ENCODE peak calls at places on chromosome 5, in six cellular contexts. L is IMR-90, Y is upper lobe of left lung, Q is heart left ventricle, P is GM12878, M is A549. C is an unnamed sample.

GRCh38 chr5:180873628-180874520 is 12.8 kb upstream of the ZFP62 start:
- ATAC-seq in Y (peak; percentile 60), Q (peak; percentile 36), L (no peak), M (no peak), P (peak; percentile 84), C (peak; percentile 32)

GRCh38 chr5:180353226-180353962 is at the start of gene GFPT2:
- ATAC-seq in Y (peak; percentile 88), P (peak; percentile 70), L (peak; percentile 93), M (peak; percentile 86), Q (peak; percentile 92), C (peak; percentile 91)

GRCh38 chr5:138874771-138875628 is at the start of gene LRRTM2:
- ATAC-seq in L (peak; percentile 73), Q (no peak), Y (no peak), P (no peak), M (no peak), C (no peak)

GRCh38 chr5:160792732-160793454 is 59.1 kb downstream of the ATP10B start:
- ATAC-seq in Y (peak; percentile 47), Q (no peak), P (no peak), L (no peak), M (no peak), C (no peak)

GRCh38 chr5:2488593-2488992 is 262.9 kb downstream of the IRX2 start:
- ATAC-seq in L (no peak), P (no peak), Y (no peak), M (no peak), Q (no peak), C (no peak)

GRCh38 chr5:32722957-32723356 is 11.8 kb downstream of the NPR3 start:
- ATAC-seq in P (no peak), L (no peak), M (no peak), Q (peak; percentile 84), Y (no peak), C (no peak)

GRCh38 chr5:181173420-181174342 is 26.3 kb downstream of the OR2V2 start:
- ATAC-seq in M (peak; percentile 84), Q (peak; percentile 20), P (peak; percentile 77), Y (no peak), L (peak; percentile 56), C (no peak)

GRCh38 chr5:171569065-171569712 is 149.7 kb downstream of the FGF18 start:
- ATAC-seq in M (no peak), Y (no peak), P (no peak), L (no peak), Q (no peak), C (no peak)

GRCh38 chr5:130198927-130199326 is 294.7 kb downstream of the CHSY3 start:
- ATAC-seq in Y (no peak), P (peak; percentile 89), L (no peak), Q (no peak), M (peak; percentile 82), C (no peak)

GRCh38 chr5:60143912-60144311 is 250.4 kb upstream of the PDE4D start:
- ATAC-seq in L (no peak), M (no peak), Y (no peak), Q (no peak), P (no peak), C (no peak)

GRCh38 chr5:75156585-75156984 is 80.1 kb downstream of the ANKRD31 start:
- ATAC-seq in Y (no peak), L (no peak), M (peak; percentile 19), Q (no peak), P (no peak), C (no peak)

GRCh38 chr5:14367364-14367763 is 214.2 kb upstream of the OTULINL start:
- ATAC-seq in P (no peak), Y (no peak), Q (peak; percentile 31), L (no peak), M (no peak), C (no peak)

GRCh38 chr5:147403659-147404640 is 105.9 kb downstream of the DPYSL3 start:
- ATAC-seq in Y (peak; percentile 80), P (peak; percentile 89), M (peak; percentile 94), L (peak; percentile 81), Q (peak; percentile 91), C (peak; percentile 89)
- TF ChIP-seq POLR2A in Y (peak; percentile 24), P (no peak), M (no peak), L (peak; percentile 48), Q (no peak), C (no peak)

GRCh38 chr5:124477577-124477976 is 268.9 kb downstream of the ZNF608 start:
- ATAC-seq in L (no peak), Q (no peak), Y (no peak), P (no peak), M (no peak), C (no peak)

GRCh38 chr5:124481419-124481818 is 265.0 kb downstream of the ZNF608 start:
- ATAC-seq in Y (no peak), P (peak; percentile 63), L (no peak), M (no peak), Q (no peak), C (no peak)

GRCh38 chr5:124478139-124478737 is 268.2 kb downstream of the ZNF608 start:
- ATAC-seq in Y (no peak), P (no peak), L (no peak), Q (no peak), M (no peak), C (no peak)

GRCh38 chr5:124480022-124480421 is 266.4 kb downstream of the ZNF608 start:
- ATAC-seq in P (no peak), M (no peak), Q (peak; percentile 91), L (no peak), Y (no peak), C (no peak)

GRCh38 chr5:124480964-124481363 is 265.5 kb downstream of the ZNF608 start:
- ATAC-seq in L (no peak), P (peak; percentile 33), Q (peak; percentile 41), M (no peak), Y (no peak), C (no peak)
- TF ChIP-seq POLR2A in L (no peak), P (no peak), Q (no peak), M (no peak), Y (no peak), C (no peak)

GRCh38 chr5:150296496-150296895 is 6.2 kb downstream of the ARSI start:
- ATAC-seq in P (no peak), Y (no peak), M (no peak), Q (no peak), L (no peak), C (no peak)

GRCh38 chr5:150293091-150293941 is 3.7 kb upstream of the CAMK2A start:
- ATAC-seq in Y (no peak), P (no peak), M (no peak), Q (no peak), L (no peak), C (no peak)

GRCh38 chr5:150294551-150295071 is 5.0 kb upstream of the CAMK2A start:
- ATAC-seq in M (no peak), Q (no peak), L (no peak), P (no peak), Y (no peak), C (no peak)

GRCh38 chr5:150295741-150296486 is 6.3 kb upstream of the CAMK2A start:
- ATAC-seq in L (no peak), M (no peak), Q (no peak), Y (no peak), P (no peak), C (no peak)

DNA sequence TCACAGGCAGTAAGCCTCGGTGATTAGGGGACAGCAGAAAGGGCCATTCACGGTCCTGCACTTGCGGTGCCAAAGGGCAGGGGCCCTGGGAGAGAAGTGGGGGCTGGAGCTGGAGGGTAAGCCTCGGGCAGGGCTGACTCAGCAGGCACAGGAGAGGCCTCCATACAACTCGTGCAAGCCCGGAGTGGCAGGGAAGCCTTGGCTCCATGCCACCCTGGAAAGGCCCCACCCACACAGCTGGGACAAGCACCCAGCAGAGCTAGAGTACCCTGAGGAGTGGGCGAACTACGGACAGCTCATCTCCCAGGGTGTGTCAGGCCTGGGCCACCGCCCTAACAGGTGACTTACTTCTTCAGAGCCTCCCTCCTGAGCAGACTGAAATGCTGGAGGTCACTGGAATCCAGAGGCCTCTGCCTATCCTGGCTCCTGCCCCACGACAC is 5.6 kb upstream of the CAMK2A start:
- ATAC-seq in Q (peak; percentile 41), P (no peak), L (peak; percentile 62), Y (peak; percentile 4), M (peak; percentile 44), C (no peak)
- TF ChIP-seq POLR2A in Q (no peak), P (no peak), L (no peak), Y (no peak), M (no peak), C (no peak)

DNA sequence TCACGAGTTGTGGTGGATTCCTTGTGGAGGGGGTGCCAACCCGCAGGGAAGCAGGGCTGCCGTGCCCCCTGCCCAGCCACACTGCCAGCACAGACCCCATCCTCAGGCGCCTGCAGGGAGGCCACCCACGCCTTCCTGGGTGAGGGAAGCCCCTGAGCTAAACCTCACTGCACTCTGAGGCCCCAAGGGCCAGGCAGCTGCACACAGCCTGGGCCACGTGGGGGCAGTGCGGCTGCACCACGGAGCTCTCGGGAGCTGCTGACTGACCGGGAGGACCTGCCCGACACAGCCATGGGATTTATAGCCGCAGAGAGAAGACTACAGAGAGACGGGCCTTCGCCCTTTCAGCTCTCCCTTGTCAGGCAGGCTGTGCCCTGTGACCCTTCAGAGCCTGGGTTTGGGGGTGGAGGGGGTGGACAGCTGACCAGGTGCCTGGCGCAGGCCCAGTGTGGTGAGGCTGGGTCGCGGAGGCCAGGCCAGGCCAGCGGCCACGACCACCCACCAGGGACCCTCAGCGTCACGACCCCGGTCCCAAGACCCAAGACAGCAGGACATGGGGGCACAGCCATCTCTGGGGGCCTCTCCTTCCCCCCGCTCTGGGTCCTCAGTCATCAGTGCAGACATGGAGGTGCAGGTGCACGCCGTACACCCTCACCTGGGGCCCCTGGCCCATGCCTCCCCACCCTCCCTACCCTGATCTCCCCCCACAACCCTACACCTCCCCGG is 4.3 kb upstream of the AHRR start:
- ATAC-seq in Q (peak; percentile 49), M (peak; percentile 75), P (peak; percentile 89), L (peak; percentile 71), Y (no peak), C (no peak)
- TF ChIP-seq POLR2A in Q (no peak), M (no peak), P (no peak), L (no peak), Y (no peak), C (no peak)

GRCh38 chr5:38556599-38557308 is at the start of gene LIFR:
- ATAC-seq in L (peak; percentile 93), M (peak; percentile 83), Y (peak; percentile 87), P (no peak), Q (peak; percentile 89), C (peak; percentile 95)
- TF ChIP-seq POLR2A in L (no peak), M (peak; percentile 84), Y (no peak), P (no peak), Q (peak; percentile 63), C (peak; percentile 61)

GRCh38 chr5:141969783-141970741 is 1.2 kb downstream of the RNF14 start:
- ATAC-seq in Q (peak; percentile 32), Y (no peak), L (no peak), M (peak; percentile 33), P (peak; percentile 71), C (no peak)
- TF ChIP-seq POLR2A in Q (no peak), Y (no peak), L (no peak), M (no peak), P (no peak), C (no peak)

GRCh38 chr5:36724429-36725332 is 118.3 kb downstream of the SLC1A3 start:
- ATAC-seq in L (no peak), M (no peak), P (peak; percentile 87), Y (peak; percentile 88), Q (peak; percentile 72), C (peak; percentile 56)
- TF ChIP-seq POLR2A in L (no peak), M (no peak), P (peak; percentile 92), Y (no peak), Q (no peak), C (no peak)